ENCODE peak calls at places on chromosomes 11 and 22, in seven cellular contexts. B is tibial artery, R is transverse colon, E is lower lobe of right lung, X is neural progenitor cell, Z is lung, F is psoas muscle. T is an unnamed sample.

GRCh38 chr11:221998-222789 is 13.9 kb downstream of the SIRT3 start:
- DNase-seq in B (peak; percentile 56), R (no peak), E (no peak), X (no peak), Z (no peak), F (peak; percentile 35), T (no peak)

GRCh38 chr22:34669001-34669400 is 397.0 kb upstream of the ISX start:
- DNase-seq in B (no peak), R (no peak), E (no peak), X (no peak), Z (no peak), F (no peak), T (no peak)

GRCh38 chr11:88250566-88251080 is 75.4 kb upstream of the RAB38 start:
- DNase-seq in B (no peak), R (no peak), E (no peak), X (peak; percentile 2), Z (no peak), F (no peak), T (no peak)

GRCh38 chr11:60241786-60242185 is 1.2 kb downstream of the MS4A4E start:
- DNase-seq in B (no peak), R (no peak), E (no peak), X (no peak), Z (no peak), F (no peak), T (no peak)

GRCh38 chr11:47270331-47271271 is 668 bp downstream of the MADD start:
- DNase-seq in B (no peak), R (peak; percentile 34), E (peak; percentile 39), X (no peak), Z (no peak), F (peak; percentile 53), T (peak; percentile 15)

GRCh38 chr22:40312050-40312449 is 34.2 kb upstream of the ADSL start:
- DNase-seq in B (no peak), R (no peak), E (no peak), X (no peak), Z (no peak), F (no peak), T (no peak)

GRCh38 chr11:114348200-114349191 is 51.8 kb downstream of the C11orf71 start:
- DNase-seq in B (no peak), R (peak; percentile 49), E (no peak), X (peak; percentile 64), Z (peak; percentile 50), F (no peak), T (no peak)

GRCh38 chr11:8709002-8709672 is 26.5 kb downstream of the RPL27A start:
- DNase-seq in B (peak; percentile 99), R (peak; percentile 78), E (no peak), X (no peak), Z (no peak), F (peak; percentile 95), T (no peak)

GRCh38 chr11:107549253-107549953 is 16.1 kb downstream of the ALKBH8 start:
- DNase-seq in B (no peak), R (no peak), E (no peak), X (peak; percentile 63), Z (no peak), F (no peak), T (no peak)

GRCh38 chr11:120564573-120565301 is 53.2 kb downstream of the GRIK4 start:
- DNase-seq in B (peak; percentile 71), R (no peak), E (peak; percentile 52), X (peak; percentile 74), Z (no peak), F (peak; percentile 74), T (no peak)

GRCh38 chr11:126776125-126776524 is 224.4 kb downstream of the KIRREL3 start:
- DNase-seq in B (no peak), R (no peak), E (no peak), X (no peak), Z (peak; percentile 46), F (no peak), T (no peak)

GRCh38 chr11:2533642-2534115 is 88.9 kb downstream of the KCNQ1 start:
- DNase-seq in B (peak; percentile 81), R (peak; percentile 68), E (peak; percentile 84), X (peak; percentile 91), Z (peak; percentile 68), F (peak; percentile 80), T (no peak)

GRCh38 chr11:110022548-110022947 is 70.6 kb upstream of the ZC3H12C start:
- DNase-seq in B (no peak), R (no peak), E (no peak), X (no peak), Z (no peak), F (no peak), T (no peak)

GRCh38 chr11:102559839-102560238 is 29.3 kb upstream of the MMP7 start:
- DNase-seq in B (no peak), R (no peak), E (no peak), X (no peak), Z (no peak), F (no peak), T (no peak)

GRCh38 chr11:69381681-69382130 is 87.8 kb downstream of the MYEOV start:
- DNase-seq in B (peak; percentile 60), R (peak; percentile 3), E (no peak), X (no peak), Z (no peak), F (peak; percentile 42), T (no peak)

GRCh38 chr11:105689636-105690035 is 79.8 kb downstream of the GRIA4 start:
- DNase-seq in B (no peak), R (no peak), E (no peak), X (no peak), Z (no peak), F (no peak), T (no peak)

DNA sequence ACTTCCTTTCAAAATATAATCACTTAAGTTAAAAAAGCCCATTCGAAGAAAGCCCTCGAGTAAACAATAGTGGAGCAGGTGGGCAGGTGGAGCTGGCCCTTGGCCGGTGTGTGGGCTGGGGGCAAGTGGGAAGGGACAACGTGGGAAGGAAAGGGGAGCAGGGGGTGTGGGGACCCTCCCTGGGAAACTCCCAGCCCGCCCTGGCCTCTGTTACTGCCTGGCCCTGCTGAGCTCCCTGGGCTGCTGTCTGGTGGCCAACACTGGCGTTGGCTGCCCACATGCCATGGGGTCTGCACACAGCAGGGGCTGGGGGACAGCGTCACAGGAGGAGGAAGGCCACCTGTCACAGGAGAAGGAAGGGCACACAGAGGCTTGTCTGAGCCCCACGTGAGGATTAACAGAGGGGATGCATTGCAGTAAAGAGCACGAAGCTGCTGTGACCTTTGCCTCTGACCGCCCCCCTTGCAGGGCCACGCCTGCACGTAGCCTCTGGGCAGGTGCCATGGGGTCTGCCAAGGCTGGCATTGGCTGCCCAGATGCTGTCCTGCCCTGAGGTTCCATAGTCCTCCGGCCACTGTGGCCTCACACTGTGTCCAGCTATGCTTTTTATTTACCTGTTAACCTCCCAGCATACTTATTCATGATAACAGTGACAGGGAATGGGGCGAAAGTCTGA is 36.2 kb upstream of the CCDC188 start:
- DNase-seq in B (no peak), R (no peak), E (no peak), X (no peak), Z (no peak), F (no peak), T (no peak)
- H3K9me3 ChIP-seq in B (no peaks in the 10 kb centered on the region), R (no peaks in the 10 kb centered on the region), E (no peaks in the 10 kb centered on the region), X (no peaks in the 10 kb centered on the region), Z (no peaks in the 10 kb centered on the region), F (no peaks in the 10 kb centered on the region), T (no peaks in the 10 kb centered on the region)

GRCh38 chr11:64936539-64936938 is 846 bp upstream of the GPHA2 start:
- DNase-seq in B (no peak), R (no peak), E (no peak), X (no peak), Z (no peak), F (peak; percentile 17), T (no peak)

GRCh38 chr11:64934765-64935633 is 694 bp downstream of the GPHA2 start:
- DNase-seq in B (no peak), R (no peak), E (no peak), X (no peak), Z (no peak), F (no peak), T (no peak)

GRCh38 chr11:64933935-64934693 is 1.6 kb downstream of the GPHA2 start:
- DNase-seq in B (no peak), R (no peak), E (no peak), X (no peak), Z (no peak), F (no peak), T (no peak)

GRCh38 chr11:64933213-64933934 is 2.3 kb downstream of the GPHA2 start:
- DNase-seq in B (no peak), R (no peak), E (no peak), X (no peak), Z (no peak), F (peak; percentile 13), T (no peak)

GRCh38 chr11:64935634-64936081 is at the start of gene GPHA2:
- DNase-seq in B (no peak), R (no peak), E (no peak), X (peak; percentile 82), Z (no peak), F (no peak), T (no peak)
- H3K9me3 ChIP-seq in B (no peaks in the 10 kb centered on the region), R (no peaks in the 10 kb centered on the region), E (no peaks in the 10 kb centered on the region), X (no peaks in the 10 kb centered on the region), Z (no peaks in the 10 kb centered on the region), F (no peaks in the 10 kb centered on the region), T (no peaks in the 10 kb centered on the region)

DNA sequence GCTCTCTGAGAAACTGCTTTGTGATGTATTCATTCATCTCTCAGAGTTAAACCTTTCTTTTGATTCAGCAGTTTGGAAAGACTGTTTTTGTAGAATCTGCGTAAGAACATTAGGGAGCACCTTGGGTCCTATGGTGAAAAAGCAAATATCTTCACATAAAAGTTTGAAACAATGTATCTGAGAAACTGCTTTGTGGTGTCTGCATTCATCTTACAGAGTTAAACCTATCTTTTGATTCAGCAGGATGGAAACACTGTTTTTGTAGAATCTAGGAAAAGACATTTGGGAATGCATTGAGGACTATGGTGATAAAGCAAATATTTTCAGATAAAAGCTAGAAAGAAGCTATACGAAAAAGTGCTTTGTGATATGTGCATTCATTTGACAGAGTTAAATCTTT is 361.3 kb downstream of the OR4C45 start:
- DNase-seq in B (no peak), R (no peak), E (no peak), X (no peak), Z (no peak), F (no peak), T (no peak)
- H3K9me3 ChIP-seq in B (peaks cover 78% of the 10 kb centered on the region), R (peaks cover 58% of the 10 kb centered on the region), E (peaks cover 83% of the 10 kb centered on the region), X (peaks cover 67% of the 10 kb centered on the region), Z (peaks cover 74% of the 10 kb centered on the region), F (peaks cover 34% of the 10 kb centered on the region), T (peaks cover 9% of the 10 kb centered on the region)

DNA sequence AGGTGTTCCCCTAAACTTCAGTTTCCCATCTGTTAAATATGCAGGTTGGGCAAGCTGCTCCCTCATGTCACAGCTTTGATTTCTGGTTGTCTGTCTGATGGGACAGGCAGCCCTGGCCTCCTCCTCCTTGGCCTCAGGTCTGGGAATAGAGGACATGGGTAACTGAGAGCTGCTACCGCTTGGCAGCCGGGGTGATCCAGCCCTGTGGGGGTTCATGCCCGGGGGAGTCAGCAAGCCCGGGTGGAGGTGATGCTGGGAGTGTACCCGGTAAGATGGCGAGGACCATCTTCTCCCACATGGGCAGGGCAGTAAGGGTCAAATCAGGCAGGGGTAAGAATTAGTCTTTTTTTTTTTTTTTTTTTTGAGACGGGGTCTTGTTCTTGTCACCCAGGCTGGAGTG is 845.0 kb downstream of the TBC1D22A start:
- DNase-seq in B (peak; percentile 19), R (no peak), E (no peak), X (no peak), Z (no peak), F (peak; percentile 22), T (no peak)
- H3K9me3 ChIP-seq in B (no peaks in the 10 kb centered on the region), R (no peaks in the 10 kb centered on the region), E (no peaks in the 10 kb centered on the region), X (no peaks in the 10 kb centered on the region), Z (peaks cover 3% of the 10 kb centered on the region), F (no peaks in the 10 kb centered on the region), T (no peaks in the 10 kb centered on the region)

GRCh38 chr11:132564120-132564519 is 968.2 kb downstream of the OPCML start:
- DNase-seq in B (no peak), R (no peak), E (no peak), X (no peak), Z (peak; percentile 27), F (no peak), T (no peak)
- H3K9me3 ChIP-seq in B (no peaks in the 10 kb centered on the region), R (peaks cover 2% of the 10 kb centered on the region), E (no peaks in the 10 kb centered on the region), X (no peaks in the 10 kb centered on the region), Z (no peaks in the 10 kb centered on the region), F (no peaks in the 10 kb centered on the region), T (peaks cover 3% of the 10 kb centered on the region)